ENCODE peak calls at places on chromosomes 13 and 19, in four cellular contexts. S is K562, G is ovary, B is sigmoid colon. H is an unnamed sample.
A peak's percentile ranks its signal among the peaks of the same experiment; 100 is the strongest.

GRCh38 chr19:2494447-2495129 is 18.7 kb downstream of the GADD45B start:
- DNase-seq in S (peak; percentile 40), G (peak; percentile 77), B (peak; percentile 94), H (peak; percentile 46)

GRCh38 chr19:18424122-18424889 is 5.1 kb downstream of the SSBP4 start:
- DNase-seq in G (peak; percentile 36), S (no peak), B (peak; percentile 60), H (no peak)

GRCh38 chr19:45117167-45117594 is 24.2 kb downstream of the PPP1R37 start:
- DNase-seq in G (no peak), S (peak; percentile 54), B (no peak), H (no peak)

GRCh38 chr13:31951215-31951678 is 80.3 kb upstream of the FRY start:
- DNase-seq in S (no peak), B (peak; percentile 72), G (no peak), H (peak; percentile 16)

GRCh38 chr13:24605923-24606372 is 74.3 kb upstream of the ATP12A start:
- DNase-seq in B (no peak), G (no peak), S (peak; percentile 16), H (no peak)

GRCh38 chr13:32041429-32041828 is 9.9 kb downstream of the FRY start:
- DNase-seq in G (no peak), S (no peak), B (no peak), H (no peak)

GRCh38 chr13:110661256-110661655 is 44.7 kb downstream of the CARS2 start:
- DNase-seq in G (no peak), B (no peak), S (no peak), H (no peak)

GRCh38 chr19:7783991-7784421 is 21.0 kb downstream of the CLEC4M start:
- DNase-seq in G (no peak), S (no peak), B (no peak), H (peak; percentile 15)

GRCh38 chr13:66037096-66037495 is 1193.0 kb downstream of the PCDH9 start:
- DNase-seq in S (no peak), B (no peak), G (no peak), H (no peak)

GRCh38 chr19:7512400-7512851 is 3.5 kb upstream of the ZNF358 start:
- DNase-seq in G (no peak), B (no peak), S (peak; percentile 53), H (no peak)

GRCh38 chr19:55088021-55088451 is 12.4 kb downstream of the EPS8L1 start:
- DNase-seq in G (peak; percentile 32), B (no peak), S (no peak), H (no peak)

GRCh38 chr19:46000497-46001246 is 5.4 kb downstream of the CCDC61 start:
- DNase-seq in B (no peak), S (peak; percentile 72), G (no peak), H (no peak)

GRCh38 chr19:10760268-10760944 is 42.5 kb downstream of the DNM2 start:
- DNase-seq in G (no peak), S (peak; percentile 57), B (no peak), H (no peak)
- H3K27ac ChIP-seq in G (no peak overlapping the region), S (no peak overlapping the region), B (no peak overlapping the region), H (no peak overlapping the region)

DNA sequence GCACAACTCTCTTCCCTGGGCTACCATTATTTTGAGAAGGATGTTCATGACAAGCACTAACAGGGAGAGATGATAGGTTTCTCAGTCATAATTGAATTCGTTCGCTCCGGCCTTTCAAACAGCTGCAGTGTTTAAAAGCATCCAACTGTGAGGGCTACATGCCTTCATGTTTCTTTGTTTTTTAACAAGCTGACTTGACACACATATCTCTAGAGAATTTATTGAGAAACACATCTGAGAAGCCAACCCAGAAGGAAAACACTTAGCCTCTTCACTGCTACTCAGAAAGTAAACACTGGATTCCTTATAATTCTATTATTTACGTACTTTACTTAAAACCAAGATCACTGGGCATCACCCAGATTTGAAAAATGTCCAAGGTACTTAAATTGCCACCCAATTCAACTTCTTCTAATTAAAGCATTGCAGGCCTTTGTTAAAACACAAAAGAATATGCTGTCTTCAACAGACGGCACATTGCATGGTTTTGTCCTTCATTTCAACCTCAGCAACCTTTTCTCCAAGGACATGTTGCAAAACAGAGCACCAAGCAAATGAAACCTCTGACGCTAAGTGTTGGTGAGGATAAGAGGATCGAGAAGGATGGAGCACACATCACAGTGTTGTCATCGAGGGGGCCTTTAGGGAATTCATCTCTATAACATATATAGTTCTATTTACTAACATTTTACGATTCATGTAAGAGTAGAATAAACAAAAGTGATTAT is 75.8 kb downstream of the TBC1D4 start:
- DNase-seq in B (no peak), S (no peak), G (no peak), H (no peak)
- TF ChIP-seq EP300 in B (no peak), S (no peak), G (no peak), H (no peak)

DNA sequence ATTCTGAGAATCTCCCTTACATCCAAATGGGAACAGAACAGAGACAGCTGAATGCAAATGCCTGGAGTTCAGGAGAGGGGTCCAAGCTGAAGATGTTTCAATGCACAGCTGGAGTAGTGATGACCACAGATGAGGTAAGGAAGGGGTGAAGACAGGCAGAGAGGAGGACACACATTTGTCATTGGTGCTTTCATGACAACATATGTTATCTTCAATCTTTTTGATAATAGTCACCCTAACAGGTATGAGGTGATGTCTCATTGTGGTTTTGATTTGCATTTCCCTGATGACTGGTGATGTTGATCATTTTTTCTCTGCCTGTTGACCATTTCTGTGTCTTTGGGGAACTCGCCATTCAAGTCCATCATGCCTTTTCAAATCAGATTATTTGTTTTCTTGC is 19.2 kb downstream of the SIGLEC7 start:
- DNase-seq in B (no peak), G (no peak), S (no peak), H (no peak)
- H3K4me3 ChIP-seq in B (no peak overlapping the region), G (no peak overlapping the region), S (no peak overlapping the region), H (no peak overlapping the region)

DNA sequence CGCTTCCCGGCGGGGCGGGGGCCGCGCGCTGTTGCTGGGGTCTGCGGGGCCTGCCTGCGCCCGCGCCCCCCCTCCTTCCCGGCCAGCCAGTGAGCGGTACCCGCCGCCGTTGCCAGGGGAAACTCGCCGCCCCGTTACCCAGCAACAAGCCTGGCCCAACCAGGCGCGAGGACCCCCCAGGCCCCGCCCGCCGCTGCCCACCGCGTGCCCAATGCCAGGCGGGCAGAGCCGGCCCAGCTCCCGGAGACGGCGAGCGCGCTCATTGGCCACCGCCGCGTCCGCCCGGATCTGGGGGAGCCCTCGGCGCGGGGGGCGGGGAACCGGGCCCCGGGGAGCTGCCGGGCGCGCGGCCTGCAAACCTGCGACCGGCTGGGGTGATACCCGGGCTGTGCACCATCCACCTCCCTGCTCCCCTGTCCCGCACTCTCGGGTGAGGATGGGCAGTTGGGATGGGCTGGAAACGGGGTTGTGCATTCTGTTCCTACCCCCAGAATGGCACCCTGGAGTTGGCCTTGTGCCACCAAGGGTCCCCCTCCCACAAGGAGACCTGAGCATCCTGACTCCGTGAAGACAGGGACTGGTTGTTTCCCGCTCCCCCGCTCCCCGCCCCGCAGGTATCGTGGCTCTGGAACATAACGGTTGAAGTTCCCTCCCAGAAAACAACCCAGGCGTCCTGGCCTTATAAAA is 8.8 kb upstream of the BBC3 start:
- DNase-seq in B (peak; percentile 87), S (no peak), G (peak; percentile 67), H (no peak)
- H3K27ac ChIP-seq in B (peak overlapping the region; percentile 58), S (no peak overlapping the region), G (no peak overlapping the region), H (no peak overlapping the region)

DNA sequence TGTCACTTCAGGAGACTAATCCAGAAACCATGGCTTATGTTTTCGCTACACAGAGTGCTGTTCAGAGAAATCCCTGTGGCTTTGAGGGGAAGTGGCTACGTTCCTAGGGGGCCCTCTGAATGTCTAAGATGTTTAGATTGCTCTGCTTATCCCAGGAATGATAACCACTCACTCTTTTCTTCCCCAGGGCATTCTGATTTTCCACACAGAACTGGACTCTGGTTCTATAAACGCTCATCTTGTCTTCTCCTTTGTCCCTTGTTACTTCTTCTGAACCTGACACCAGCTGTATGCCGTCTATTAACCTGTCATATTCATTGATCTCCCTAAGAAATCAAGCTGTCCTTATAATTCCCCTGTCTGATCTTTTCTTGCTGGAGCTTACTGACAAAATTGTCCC is 572.6 kb downstream of the OLFM4 start:
- DNase-seq in S (no peak), G (no peak), B (no peak), H (no peak)
- TF ChIP-seq EP300 in S (no peak), G (no peak), B (no peak), H (no peak)

GRCh38 chr13:51845574-51846318 is 769 bp upstream of the TMEM272 start:
- DNase-seq in S (no peak), B (no peak), G (no peak), H (no peak)

GRCh38 chr13:51843529-51843928 is 1.4 kb downstream of the TMEM272 start:
- DNase-seq in G (no peak), S (no peak), B (no peak), H (no peak)

GRCh38 chr13:51846756-51847155 is 1.8 kb upstream of the TMEM272 start:
- DNase-seq in B (no peak), G (no peak), S (no peak), H (no peak)

GRCh38 chr13:51841732-51842131 is 3.2 kb downstream of the TMEM272 start:
- DNase-seq in G (no peak), S (no peak), B (no peak), H (no peak)

GRCh38 chr13:51844862-51845573 is at the start of gene TMEM272:
- DNase-seq in S (peak; percentile 70), B (no peak), G (peak; percentile 68), H (no peak)
- H3K4me3 ChIP-seq in S (no peak within 1 kb of the TSS), B (no peak within 1 kb of the TSS), G (peak within 1 kb of the TSS; percentile 19), H (no peak within 1 kb of the TSS)

DNA sequence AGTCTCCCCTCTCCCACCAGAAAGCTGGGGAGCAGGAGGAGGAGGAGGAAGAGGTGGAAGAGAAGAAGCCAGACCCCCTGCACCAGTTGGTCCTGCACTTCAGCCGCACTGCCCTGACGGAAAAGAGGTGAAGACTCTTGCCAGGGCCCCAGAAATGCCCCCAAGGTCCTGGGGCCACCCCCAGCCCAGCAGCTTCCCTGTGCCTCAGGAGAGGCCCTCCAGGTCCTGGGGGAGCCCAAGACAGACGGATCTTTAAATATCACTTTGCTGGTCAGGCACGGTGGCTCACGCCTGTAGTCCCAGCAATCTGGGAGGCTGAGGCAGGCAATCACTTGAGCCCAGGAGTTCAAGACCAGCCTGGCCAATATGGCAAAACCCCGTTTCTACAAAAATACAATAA is 88.8 kb downstream of the MAP4K1 start:
- DNase-seq in B (no peak), G (no peak), S (no peak), H (no peak)
- H3K27ac ChIP-seq in B (no peak overlapping the region), G (no peak overlapping the region), S (no peak overlapping the region), H (no peak overlapping the region)

GRCh38 chr13:106734185-106734584 is 166.2 kb upstream of the ARGLU1 start:
- DNase-seq in G (no peak), B (no peak), S (no peak), H (no peak)
- TF ChIP-seq EP300 in G (no peak), B (no peak), S (no peak), H (no peak)

DNA sequence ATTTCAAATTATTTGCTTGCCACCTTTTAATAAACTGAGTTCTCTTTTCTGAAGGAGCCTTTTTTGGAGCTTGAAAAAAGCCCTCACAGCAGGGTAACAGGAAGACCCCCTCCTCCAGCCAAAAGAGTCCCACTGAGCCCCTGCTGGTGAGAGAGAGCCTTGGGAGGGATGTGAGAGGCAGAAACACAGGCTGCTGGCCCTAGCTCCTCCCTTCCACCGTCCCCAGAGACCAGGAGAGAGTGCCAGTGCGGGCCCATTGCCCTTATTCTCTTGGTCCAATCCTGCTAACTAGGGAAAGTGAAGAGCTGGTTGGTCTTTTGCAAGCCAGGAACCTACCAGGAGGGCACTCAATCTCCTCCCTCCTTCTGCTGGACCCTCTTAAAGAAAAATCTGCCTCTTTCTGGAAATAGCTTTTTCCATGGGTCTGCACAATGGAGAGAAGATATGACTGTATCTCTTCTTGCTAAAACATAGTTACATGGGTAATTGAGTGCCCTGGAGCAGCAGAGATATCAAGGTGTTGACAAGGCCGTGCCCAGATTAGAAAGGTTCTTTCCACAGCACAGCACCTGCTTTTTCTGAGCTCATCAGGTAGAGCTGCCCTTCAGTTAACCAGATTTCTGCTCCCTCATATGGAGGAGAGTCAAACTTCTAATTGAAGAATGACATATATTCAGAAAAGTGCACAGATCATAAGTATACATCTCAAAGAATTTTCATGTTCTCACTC is 113.9 kb downstream of the LRCH1 start:
- DNase-seq in S (no peak), B (no peak), G (no peak), H (no peak)
- H3K4me3 ChIP-seq in S (no peak overlapping the region), B (no peak overlapping the region), G (no peak overlapping the region), H (no peak overlapping the region)